ENCODE peak calls at places on chromosomes 3 and 15, in four cellular contexts. One of them, this sample, is unnamed.

GRCh38 chr3:177538064-177538742 is 340.9 kb upstream of the TBL1XR1 start:
- DNase-seq in WTC11: no peak
- DNase-seq in K562: no peak
- DNase-seq in GM12878: no peak
- DNase-seq in this sample: no peak

GRCh38 chr15:95996494-95996893 is 334.0 kb upstream of the NR2F2 start:
- DNase-seq in K562: no peak
- DNase-seq in WTC11: no peak
- DNase-seq in GM12878: no peak
- DNase-seq in this sample: no peak

GRCh38 chr3:114411811-114412803 is 118.3 kb downstream of the TIGIT start:
- DNase-seq in WTC11: no peak
- DNase-seq in GM12878: no peak
- DNase-seq in K562: no peak
- DNase-seq in this sample: peak

GRCh38 chr3:197151562-197151961 is 121.9 kb upstream of the MELTF start:
- DNase-seq in K562: peak
- DNase-seq in GM12878: no peak
- DNase-seq in WTC11: no peak
- DNase-seq in this sample: peak

GRCh38 chr3:37290551-37290950 is 116.2 kb upstream of the LRRFIP2 start:
- DNase-seq in GM12878: no peak
- DNase-seq in WTC11: no peak
- DNase-seq in K562: no peak
- DNase-seq in this sample: no peak

GRCh38 chr15:64067564-64068030 is 21.3 kb upstream of the DAPK2 start:
- DNase-seq in WTC11: peak
- DNase-seq in GM12878: peak
- DNase-seq in K562: peak
- DNase-seq in this sample: peak

GRCh38 chr3:36969540-36970432 is 23.1 kb downstream of the EPM2AIP1 start:
- DNase-seq in WTC11: no peak
- DNase-seq in K562: peak
- DNase-seq in GM12878: peak
- DNase-seq in this sample: peak

GRCh38 chr3:183446838-183447205 is 18.4 kb upstream of the MCF2L2 start:
- DNase-seq in K562: no peak
- DNase-seq in WTC11: no peak
- DNase-seq in GM12878: no peak
- DNase-seq in this sample: no peak

GRCh38 chr3:134630506-134630905 is 20.3 kb downstream of the KY start:
- DNase-seq in K562: peak
- DNase-seq in WTC11: no peak
- DNase-seq in GM12878: no peak
- DNase-seq in this sample: no peak

GRCh38 chr3:38960953-38961622 is 90.7 kb downstream of the SCN11A start:
- DNase-seq in WTC11: peak
- DNase-seq in K562: peak
- DNase-seq in GM12878: peak
- DNase-seq in this sample: peak

GRCh38 chr3:45639044-45639392 is 44.5 kb downstream of the LIMD1 start:
- DNase-seq in GM12878: no peak
- DNase-seq in WTC11: no peak
- DNase-seq in K562: no peak
- DNase-seq in this sample: peak

GRCh38 chr3:120550546-120550945 is 45.6 kb upstream of the NDUFB4 start:
- DNase-seq in WTC11: no peak
- DNase-seq in GM12878: no peak
- DNase-seq in K562: no peak
- DNase-seq in this sample: no peak

GRCh38 chr3:105824129-105824528 is 44.7 kb downstream of the CBLB start:
- DNase-seq in K562: no peak
- DNase-seq in GM12878: no peak
- DNase-seq in WTC11: no peak
- DNase-seq in this sample: no peak

GRCh38 chr3:149016669-149017541 is 25.6 kb downstream of the GYG1 start:
- DNase-seq in GM12878: no peak
- DNase-seq in WTC11: no peak
- DNase-seq in K562: no peak
- DNase-seq in this sample: no peak

GRCh38 chr3:65619391-65620298 is 419.1 kb downstream of the MAGI1 start:
- DNase-seq in WTC11: no peak
- DNase-seq in K562: peak
- DNase-seq in GM12878: no peak
- DNase-seq in this sample: no peak

GRCh38 chr15:39625856-39626255 is 45.0 kb downstream of the THBS1 start:
- DNase-seq in GM12878: no peak
- DNase-seq in K562: no peak
- DNase-seq in WTC11: no peak
- DNase-seq in this sample: no peak

GRCh38 chr15:92803852-92804609 is 96.1 kb upstream of the CHD2 start:
- DNase-seq in WTC11: no peak
- DNase-seq in K562: peak
- DNase-seq in GM12878: peak
- DNase-seq in this sample: peak

GRCh38 chr3:166013073-166013679 is 176.0 kb upstream of the BCHE start:
- DNase-seq in GM12878: no peak
- DNase-seq in K562: peak
- DNase-seq in WTC11: no peak
- DNase-seq in this sample: peak

GRCh38 chr15:38535451-38536200 is 29.0 kb downstream of the RASGRP1 start:
- DNase-seq in WTC11: no peak
- DNase-seq in GM12878: no peak
- DNase-seq in K562: no peak
- DNase-seq in this sample: no peak

GRCh38 chr15:93837450-93837849 is 393.9 kb upstream of the MCTP2 start:
- DNase-seq in WTC11: no peak
- DNase-seq in GM12878: no peak
- DNase-seq in K562: no peak
- DNase-seq in this sample: no peak

GRCh38 chr3:189392969-189393368 is 221.2 kb downstream of the TPRG1 start:
- DNase-seq in GM12878: no peak
- DNase-seq in WTC11: no peak
- DNase-seq in K562: no peak
- DNase-seq in this sample: no peak

GRCh38 chr15:90001062-90001682 is at the start of gene ZNF710:
- DNase-seq in WTC11: peak
- DNase-seq in GM12878: no peak
- DNase-seq in K562: peak
- DNase-seq in this sample: no peak

GRCh38 chr3:97245201-97245910 is 431.0 kb downstream of the EPHA6 start:
- DNase-seq in GM12878: no peak
- DNase-seq in K562: no peak
- DNase-seq in WTC11: no peak
- DNase-seq in this sample: no peak

DNA sequence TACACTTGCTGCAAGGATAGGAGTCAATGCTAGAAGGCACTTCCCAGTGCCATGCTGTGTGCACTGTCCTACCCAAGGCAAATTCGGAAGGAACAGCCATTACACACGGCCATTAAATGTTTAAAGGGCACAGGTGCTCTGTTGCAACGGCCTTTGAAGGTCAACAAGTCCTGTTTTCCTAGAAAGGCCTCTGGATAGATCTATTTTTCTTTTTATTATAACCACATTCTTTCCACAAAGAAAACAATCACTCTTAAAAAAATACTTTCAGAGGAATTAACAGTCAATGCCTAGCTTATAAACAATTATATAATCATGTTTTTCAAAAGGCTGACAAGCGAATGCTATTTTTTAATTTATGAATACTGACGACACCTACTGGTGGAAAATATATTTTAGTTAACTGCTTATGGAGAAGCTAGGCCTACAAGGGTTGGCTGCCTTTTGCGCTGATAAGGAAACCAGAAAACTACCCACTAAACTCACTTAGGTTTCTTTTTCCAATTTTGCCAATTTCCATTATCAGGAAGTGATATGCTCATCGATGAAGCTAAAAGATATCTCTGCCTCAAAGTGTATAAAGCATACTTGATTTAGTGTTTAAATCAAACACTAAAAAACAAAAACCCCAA is 2.4 kb downstream of the ARHGEF3 start:
- DNase-seq in WTC11: no peak
- DNase-seq in K562: peak
- DNase-seq in GM12878: no peak
- DNase-seq in this sample: peak
- TF ChIP-seq TCF7 in WTC11: no peak
- TF ChIP-seq TCF7 in K562: no peak
- TF ChIP-seq TCF7 in GM12878: no peak
- TF ChIP-seq TCF7 in this sample: no peak

DNA sequence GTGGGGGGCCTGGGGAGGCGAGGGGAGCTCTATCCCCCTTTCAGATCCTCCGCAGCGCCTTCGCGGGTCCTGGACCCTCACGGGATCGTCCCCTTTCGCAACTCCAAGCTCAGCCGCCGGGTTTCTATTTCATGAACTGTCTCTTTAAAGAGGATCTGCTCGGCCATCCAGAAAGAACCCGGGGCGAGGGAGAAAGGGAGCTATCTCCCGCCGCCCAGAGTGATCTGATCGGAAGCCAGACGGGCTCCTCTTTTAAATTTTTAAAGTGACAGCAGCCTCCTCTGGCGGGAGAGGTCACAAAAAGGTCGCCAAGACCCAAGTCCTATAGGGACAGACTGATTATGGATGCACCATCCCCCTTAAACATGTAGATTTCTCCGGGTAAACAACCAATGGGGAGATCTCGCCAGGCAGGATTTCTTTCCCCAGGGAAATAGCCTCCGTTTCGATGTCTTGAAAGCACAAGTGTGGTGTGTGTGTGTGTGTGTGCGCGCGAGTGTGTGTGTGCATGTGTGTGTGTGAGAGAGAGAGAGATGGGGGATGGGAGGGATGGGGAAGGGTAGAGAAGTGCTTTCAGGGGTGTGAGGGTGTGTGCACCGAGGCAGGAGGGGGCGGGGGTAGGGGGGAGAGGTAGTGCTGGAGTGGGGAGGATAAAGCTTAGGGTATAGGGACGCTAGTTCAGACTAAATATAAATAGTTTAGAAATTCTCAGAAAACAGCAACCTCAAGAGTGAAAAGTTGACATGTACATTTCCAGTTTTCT is 516.1 kb downstream of the MECOM start:
- DNase-seq in K562: peak
- DNase-seq in GM12878: no peak
- DNase-seq in WTC11: peak
- DNase-seq in this sample: no peak
- TF ChIP-seq TCF7 in K562: no peak
- TF ChIP-seq TCF7 in GM12878: no peak
- TF ChIP-seq TCF7 in WTC11: no peak
- TF ChIP-seq TCF7 in this sample: no peak

DNA sequence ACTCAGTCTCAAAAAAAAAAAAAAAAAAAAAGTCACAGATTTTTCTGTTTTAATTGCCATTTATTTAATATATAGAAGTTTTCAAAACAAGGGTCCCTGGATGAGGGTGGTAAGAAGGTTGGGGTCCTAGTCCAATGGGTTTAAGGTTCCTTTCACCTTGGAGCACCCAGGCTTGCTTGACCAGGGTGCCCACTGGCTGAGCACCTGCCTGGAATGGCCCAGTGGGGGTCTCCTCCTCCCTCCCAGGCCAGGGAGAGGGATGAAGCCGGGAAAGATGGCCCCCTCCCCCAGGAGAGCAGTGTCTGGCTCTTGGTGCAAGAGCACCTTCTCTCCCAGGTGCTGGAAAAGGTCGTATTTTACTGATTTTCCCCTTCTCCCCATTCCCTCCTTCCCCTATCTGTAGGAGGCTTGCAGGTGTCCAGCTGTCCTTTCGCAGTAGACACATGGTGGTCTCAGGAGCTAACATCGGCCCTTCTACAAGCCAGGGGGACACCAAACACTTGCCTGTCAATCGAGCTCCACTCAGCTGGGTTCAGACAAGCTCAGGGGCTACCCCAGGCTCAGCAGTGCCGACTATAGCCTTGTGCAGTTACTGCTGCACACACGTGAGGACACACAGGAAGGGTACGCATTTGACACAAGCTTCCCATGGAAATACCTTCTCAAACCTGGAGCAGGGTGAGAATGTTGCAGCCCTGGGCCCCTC is 112.3 kb upstream of the KLF13 start:
- DNase-seq in WTC11: no peak
- DNase-seq in K562: no peak
- DNase-seq in GM12878: no peak
- DNase-seq in this sample: no peak
- TF ChIP-seq TCF7 in WTC11: no peak
- TF ChIP-seq TCF7 in K562: no peak
- TF ChIP-seq TCF7 in GM12878: no peak
- TF ChIP-seq TCF7 in this sample: no peak

DNA sequence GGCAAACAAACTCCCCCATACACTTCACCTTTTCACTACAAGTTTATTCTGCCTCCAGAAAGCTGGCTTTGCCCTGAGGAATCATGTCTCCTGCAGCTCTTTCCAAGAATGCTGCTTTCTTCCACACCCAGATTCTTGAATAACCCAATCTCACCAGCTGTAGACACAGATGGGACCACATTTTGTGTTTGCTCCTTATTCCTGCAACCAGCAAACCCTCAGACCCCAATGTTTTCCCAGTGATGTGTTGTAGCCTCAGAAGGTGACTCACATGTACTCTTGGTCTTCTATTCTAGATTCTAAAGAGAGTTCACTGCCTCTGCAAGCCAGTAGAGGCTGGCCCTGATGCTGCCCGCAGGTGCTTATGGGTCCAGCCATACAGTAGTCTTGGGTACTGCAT is 23.6 kb upstream of the TRIM59 start:
- DNase-seq in WTC11: no peak
- DNase-seq in K562: no peak
- DNase-seq in GM12878: no peak
- DNase-seq in this sample: no peak
- TF ChIP-seq TCF7 in WTC11: no peak
- TF ChIP-seq TCF7 in K562: no peak
- TF ChIP-seq TCF7 in GM12878: no peak
- TF ChIP-seq TCF7 in this sample: no peak

DNA sequence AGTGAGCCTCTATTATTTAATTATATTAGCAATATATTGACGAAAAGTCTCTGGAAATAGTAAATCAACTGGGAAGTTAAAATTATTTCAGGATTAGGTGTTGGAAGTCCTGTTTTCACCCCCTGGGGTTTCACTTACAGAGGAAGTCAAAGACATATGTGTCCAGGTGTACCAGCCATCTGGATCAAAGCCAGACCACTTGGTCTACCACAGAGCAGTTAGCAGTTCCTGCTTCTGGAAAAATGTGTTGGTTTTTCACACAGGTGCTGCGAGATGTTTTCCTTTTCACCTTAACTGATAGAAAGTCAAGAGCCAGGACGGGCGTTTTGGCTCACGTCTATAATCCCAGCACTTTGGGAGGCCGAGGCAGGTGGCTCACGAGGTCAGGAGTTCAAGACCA is 13.1 kb downstream of the MME start:
- DNase-seq in GM12878: no peak
- DNase-seq in K562: no peak
- DNase-seq in WTC11: no peak
- DNase-seq in this sample: no peak
- TF ChIP-seq TCF7 in GM12878: no peak
- TF ChIP-seq TCF7 in K562: no peak
- TF ChIP-seq TCF7 in WTC11: no peak
- TF ChIP-seq TCF7 in this sample: no peak

This sample was measured in HepG2.